ENCODE peak calls at places on chromosomes 11 and 22, in eight cellular contexts. E is neural crest cell; R is OCI-M1; T is tibial artery; L is stimulated activated CD4-positive, alpha-beta T cell treated with anti-CD3 and anti-CD28 coated beads, Interleukin-1b, Interleukin-23, amount 100 ng/mL, for 24 hours; M is GM12891; D is posterior cingulate gyrus; W is GDM1. V is an unnamed sample.
A peak's percentile ranks its signal among the peaks of the same experiment; 100 is the strongest.

GRCh38 chr22:37417737-37418348 is 9.4 kb downstream of the ELFN2 start:
- DNase-seq in E (no peak), L (no peak), R (no peak), T (no peak), M (no peak), D (no peak), W (no peak), V (no peak)

GRCh38 chr11:107263865-107264563 is 193.6 kb downstream of the CWF19L2 start:
- DNase-seq in D (no peak), T (no peak), R (peak; percentile 1), E (no peak), L (no peak), M (no peak), W (no peak), V (no peak)

GRCh38 chr11:3368199-3368598 is 10.7 kb downstream of the ZNF195 start:
- DNase-seq in L (no peak), E (no peak), W (no peak), D (no peak), M (no peak), R (no peak), T (no peak), V (no peak)

GRCh38 chr11:31711137-31711536 is 100.0 kb downstream of the PAX6 start:
- DNase-seq in L (no peak), R (no peak), W (no peak), T (no peak), M (no peak), D (no peak), E (no peak), V (no peak)

GRCh38 chr11:126391286-126391954 is 35.9 kb downstream of the ST3GAL4 start:
- DNase-seq in R (no peak), L (no peak), D (no peak), M (no peak), T (peak; percentile 40), W (peak; percentile 28), E (no peak), V (no peak)

GRCh38 chr11:69013009-69013951 is at the start of gene MRGPRF:
- DNase-seq in R (no peak), W (no peak), T (peak; percentile 99), L (no peak), M (no peak), D (no peak), E (no peak), V (no peak)

GRCh38 chr11:105004021-105004420 is 18.9 kb downstream of the CASP5 start:
- DNase-seq in W (no peak), E (no peak), T (no peak), L (no peak), R (no peak), D (no peak), M (no peak), V (no peak)

GRCh38 chr11:116255234-116255953 is 517.4 kb downstream of the BUD13 start:
- DNase-seq in L (no peak), T (no peak), M (no peak), E (no peak), R (no peak), W (no peak), D (no peak), V (no peak)

GRCh38 chr22:45842141-45842831 is 134.7 kb downstream of the WNT7B start:
- DNase-seq in W (no peak), L (no peak), M (no peak), R (no peak), T (no peak), D (no peak), E (no peak), V (no peak)

GRCh38 chr22:30210235-30210831 is 36.2 kb downstream of the LIF start:
- DNase-seq in M (no peak), E (peak; percentile 27), L (no peak), T (no peak), D (peak; percentile 61), R (no peak), W (no peak), V (no peak)

GRCh38 chr11:84430661-84431060 is 1144.5 kb upstream of the CCDC90B start:
- DNase-seq in W (no peak), M (no peak), R (no peak), E (no peak), T (no peak), D (no peak), L (no peak), V (no peak)